ENCODE peak calls at places on chromosomes 16 and 17, in six cellular contexts. One of them, this sample, is unnamed.

GRCh38 chr17:80119271-80119791 is 17.9 kb downstream of the GAA start:
- DNase-seq in H9: peak; percentile 30
- DNase-seq in H1: no peak
- DNase-seq in mesenchymal stem cell: no peak
- DNase-seq in IMR-90: no peak
- DNase-seq in neuronal stem cell: no peak
- DNase-seq in this sample: peak; percentile 43

GRCh38 chr16:77951788-77952187 is 70.6 kb upstream of the CLEC3A start:
- DNase-seq in H9: no peak
- DNase-seq in H1: no peak
- DNase-seq in mesenchymal stem cell: no peak
- DNase-seq in IMR-90: no peak
- DNase-seq in neuronal stem cell: no peak
- DNase-seq in this sample: peak; percentile 81

GRCh38 chr17:19762515-19762961 is 14.4 kb upstream of the ALDH3A1 start:
- DNase-seq in H9: peak; percentile 95
- DNase-seq in H1: peak; percentile 61
- DNase-seq in mesenchymal stem cell: peak; percentile 57
- DNase-seq in IMR-90: peak; percentile 59
- DNase-seq in neuronal stem cell: peak; percentile 52
- DNase-seq in this sample: peak; percentile 51

GRCh38 chr16:79600636-79601091 is at the start of gene MAF:
- DNase-seq in H9: peak; percentile 82
- DNase-seq in H1: peak; percentile 54
- DNase-seq in mesenchymal stem cell: peak; percentile 97
- DNase-seq in IMR-90: peak; percentile 24
- DNase-seq in neuronal stem cell: peak; percentile 87
- DNase-seq in this sample: peak; percentile 89

GRCh38 chr17:1996243-1997145 is 28.6 kb downstream of the RTN4RL1 start:
- DNase-seq in H9: no peak
- DNase-seq in H1: no peak
- DNase-seq in mesenchymal stem cell: no peak
- DNase-seq in IMR-90: no peak
- DNase-seq in neuronal stem cell: no peak
- DNase-seq in this sample: no peak

GRCh38 chr16:24609740-24610420 is 70.5 kb downstream of the RBBP6 start:
- DNase-seq in H9: peak; percentile 60
- DNase-seq in H1: no peak
- DNase-seq in mesenchymal stem cell: peak; percentile 73
- DNase-seq in IMR-90: peak; percentile 31
- DNase-seq in neuronal stem cell: peak; percentile 44
- DNase-seq in this sample: no peak

GRCh38 chr17:2058521-2059124 is 3.7 kb downstream of the HIC1 start:
- DNase-seq in H9: peak; percentile 91
- DNase-seq in H1: no peak
- DNase-seq in mesenchymal stem cell: peak; percentile 48
- DNase-seq in IMR-90: peak; percentile 76
- DNase-seq in neuronal stem cell: no peak
- DNase-seq in this sample: no peak

GRCh38 chr17:31052187-31052889 is 42.4 kb upstream of the NF1 start:
- DNase-seq in H9: peak; percentile 22
- DNase-seq in H1: no peak
- DNase-seq in mesenchymal stem cell: peak; percentile 94
- DNase-seq in IMR-90: peak; percentile 96
- DNase-seq in neuronal stem cell: no peak
- DNase-seq in this sample: peak; percentile 60

GRCh38 chr16:56929639-56930038 is 2.3 kb upstream of the HERPUD1 start:
- DNase-seq in H9: no peak
- DNase-seq in H1: no peak
- DNase-seq in mesenchymal stem cell: no peak
- DNase-seq in IMR-90: no peak
- DNase-seq in neuronal stem cell: no peak
- DNase-seq in this sample: no peak

GRCh38 chr16:66476328-66477027 is 49.4 kb downstream of the BEAN1 start:
- DNase-seq in H9: peak; percentile 76
- DNase-seq in H1: no peak
- DNase-seq in mesenchymal stem cell: peak; percentile 1
- DNase-seq in IMR-90: no peak
- DNase-seq in neuronal stem cell: no peak
- DNase-seq in this sample: peak; percentile 97

GRCh38 chr17:10091051-10091450 is 107.4 kb downstream of the GAS7 start:
- DNase-seq in H9: no peak
- DNase-seq in H1: no peak
- DNase-seq in mesenchymal stem cell: peak; percentile 69
- DNase-seq in IMR-90: no peak
- DNase-seq in neuronal stem cell: no peak
- DNase-seq in this sample: no peak

GRCh38 chr16:12062343-12063003 is 85.9 kb downstream of the SNX29 start:
- DNase-seq in H9: no peak
- DNase-seq in H1: no peak
- DNase-seq in mesenchymal stem cell: peak; percentile 85
- DNase-seq in IMR-90: peak; percentile 72
- DNase-seq in neuronal stem cell: no peak
- DNase-seq in this sample: peak; percentile 55

GRCh38 chr16:21157632-21158031 is 842 bp upstream of the LDAF1 start:
- DNase-seq in H9: no peak
- DNase-seq in H1: no peak
- DNase-seq in mesenchymal stem cell: no peak
- DNase-seq in IMR-90: no peak
- DNase-seq in neuronal stem cell: no peak
- DNase-seq in this sample: no peak

GRCh38 chr16:82954224-82954929 is 327.6 kb downstream of the CDH13 start:
- DNase-seq in H9: no peak
- DNase-seq in H1: no peak
- DNase-seq in mesenchymal stem cell: peak; percentile 36
- DNase-seq in IMR-90: peak; percentile 70
- DNase-seq in neuronal stem cell: no peak
- DNase-seq in this sample: no peak

GRCh38 chr16:73319747-73320146 is 271.8 kb upstream of the ZFHX3 start:
- DNase-seq in H9: no peak
- DNase-seq in H1: no peak
- DNase-seq in mesenchymal stem cell: no peak
- DNase-seq in IMR-90: no peak
- DNase-seq in neuronal stem cell: peak; percentile 23
- DNase-seq in this sample: no peak

GRCh38 chr17:29246638-29247037 is at the start of gene CRYBA1:
- DNase-seq in H9: no peak
- DNase-seq in H1: no peak
- DNase-seq in mesenchymal stem cell: no peak
- DNase-seq in IMR-90: no peak
- DNase-seq in neuronal stem cell: peak; percentile 51
- DNase-seq in this sample: no peak

GRCh38 chr16:57007530-57007929 is 18.2 kb downstream of the NLRC5 start:
- DNase-seq in H9: no peak
- DNase-seq in H1: no peak
- DNase-seq in mesenchymal stem cell: no peak
- DNase-seq in IMR-90: no peak
- DNase-seq in neuronal stem cell: no peak
- DNase-seq in this sample: no peak

DNA sequence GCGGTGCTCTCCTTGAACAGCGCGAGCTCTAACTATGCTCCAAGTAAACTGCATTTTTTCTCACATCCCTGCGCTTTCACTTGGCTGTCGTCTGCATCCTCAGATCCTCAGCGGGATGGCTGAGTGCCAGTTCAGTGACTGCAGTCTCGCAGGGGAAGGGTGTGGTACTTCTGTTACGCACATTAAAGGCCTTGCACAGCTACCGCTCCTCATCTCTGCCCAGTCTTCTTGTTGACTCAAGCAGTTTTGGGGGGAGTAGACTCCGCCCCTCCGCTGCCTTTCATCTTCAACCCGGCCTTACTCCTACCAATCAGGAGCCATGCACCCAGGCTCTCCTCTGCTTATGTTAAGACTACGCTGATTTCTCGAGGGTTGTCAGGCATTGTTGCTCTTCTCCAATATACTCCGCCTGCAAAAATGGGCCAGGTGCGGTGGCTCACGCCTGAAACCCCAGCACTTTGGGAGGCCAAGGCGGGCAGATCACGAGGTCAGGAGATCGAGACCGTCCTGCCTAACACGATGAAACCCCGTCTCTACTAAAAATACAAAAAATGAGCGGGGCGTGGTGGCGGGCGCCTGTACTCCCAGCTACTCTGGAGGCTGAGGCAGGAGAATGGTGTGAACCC is 10.0 kb downstream of the ATP5PD start:
- DNase-seq in H9: peak; percentile 84
- DNase-seq in H1: no peak
- DNase-seq in mesenchymal stem cell: no peak
- DNase-seq in IMR-90: peak; percentile 77
- DNase-seq in neuronal stem cell: no peak
- DNase-seq in this sample: no peak
- H2AK5ac ChIP-seq in H9: no peak overlapping the region
- H2AK5ac ChIP-seq in H1: peak overlapping the region; percentile 59
- H2AK5ac ChIP-seq in mesenchymal stem cell: no peak overlapping the region
- H2AK5ac ChIP-seq in IMR-90: no peak overlapping the region
- H2AK5ac ChIP-seq in neuronal stem cell: no peak overlapping the region
- H2AK5ac ChIP-seq in this sample: no peak overlapping the region

GRCh38 chr16:84840687-84841627 is 21.2 kb downstream of the CRISPLD2 start:
- DNase-seq in H9: no peak
- DNase-seq in H1: no peak
- DNase-seq in mesenchymal stem cell: no peak
- DNase-seq in IMR-90: no peak
- DNase-seq in neuronal stem cell: no peak
- DNase-seq in this sample: no peak
- H3K14ac ChIP-seq in H9: no peak overlapping the region
- H3K14ac ChIP-seq in H1: no peak overlapping the region
- H3K14ac ChIP-seq in mesenchymal stem cell: no peak overlapping the region
- H3K14ac ChIP-seq in IMR-90: peak overlapping the region; percentile 7
- H3K14ac ChIP-seq in neuronal stem cell: no peak overlapping the region
- H3K14ac ChIP-seq in this sample: no peak overlapping the region

GRCh38 chr17:57834146-57834741 is 15.6 kb downstream of the MRPS23 start:
- DNase-seq in H9: peak; percentile 83
- DNase-seq in H1: peak; percentile 15
- DNase-seq in mesenchymal stem cell: no peak
- DNase-seq in IMR-90: no peak
- DNase-seq in neuronal stem cell: no peak
- DNase-seq in this sample: no peak

GRCh38 chr17:57833597-57833939 is 16.3 kb downstream of the MRPS23 start:
- DNase-seq in H9: no peak
- DNase-seq in H1: no peak
- DNase-seq in mesenchymal stem cell: no peak
- DNase-seq in IMR-90: no peak
- DNase-seq in neuronal stem cell: no peak
- DNase-seq in this sample: no peak

GRCh38 chr17:57830880-57831279 is 19.0 kb downstream of the MRPS23 start:
- DNase-seq in H9: no peak
- DNase-seq in H1: no peak
- DNase-seq in mesenchymal stem cell: no peak
- DNase-seq in IMR-90: no peak
- DNase-seq in neuronal stem cell: no peak
- DNase-seq in this sample: no peak

GRCh38 chr17:57832299-57832698 is 17.5 kb downstream of the MRPS23 start:
- DNase-seq in H9: no peak
- DNase-seq in H1: no peak
- DNase-seq in mesenchymal stem cell: no peak
- DNase-seq in IMR-90: no peak
- DNase-seq in neuronal stem cell: no peak
- DNase-seq in this sample: no peak

GRCh38 chr17:57832711-57833596 is 16.9 kb downstream of the MRPS23 start:
- DNase-seq in H9: peak; percentile 80
- DNase-seq in H1: peak; percentile 13
- DNase-seq in mesenchymal stem cell: peak; percentile 88
- DNase-seq in IMR-90: peak; percentile 76
- DNase-seq in neuronal stem cell: peak; percentile 69
- DNase-seq in this sample: peak; percentile 78
- H3K4me1 ChIP-seq in H9: peaks cover 3% of the 10 kb centered on the region
- H3K4me1 ChIP-seq in H1: peaks cover 5% of the 10 kb centered on the region
- H3K4me1 ChIP-seq in mesenchymal stem cell: peaks cover 10% of the 10 kb centered on the region
- H3K4me1 ChIP-seq in IMR-90: peaks cover 2% of the 10 kb centered on the region
- H3K4me1 ChIP-seq in neuronal stem cell: peaks cover 9% of the 10 kb centered on the region
- H3K4me1 ChIP-seq in this sample: peaks cover 2% of the 10 kb centered on the region

GRCh38 chr17:36813357-36813756 is 123.9 kb upstream of the LHX1 start:
- DNase-seq in H9: peak; percentile 72
- DNase-seq in H1: no peak
- DNase-seq in mesenchymal stem cell: no peak
- DNase-seq in IMR-90: no peak
- DNase-seq in neuronal stem cell: no peak
- DNase-seq in this sample: no peak
- H2AK5ac ChIP-seq in H9: no peak overlapping the region
- H2AK5ac ChIP-seq in H1: peak overlapping the region; percentile 29
- H2AK5ac ChIP-seq in mesenchymal stem cell: no peak overlapping the region
- H2AK5ac ChIP-seq in IMR-90: no peak overlapping the region
- H2AK5ac ChIP-seq in neuronal stem cell: peak overlapping the region; percentile 89
- H2AK5ac ChIP-seq in this sample: no peak overlapping the region

DNA sequence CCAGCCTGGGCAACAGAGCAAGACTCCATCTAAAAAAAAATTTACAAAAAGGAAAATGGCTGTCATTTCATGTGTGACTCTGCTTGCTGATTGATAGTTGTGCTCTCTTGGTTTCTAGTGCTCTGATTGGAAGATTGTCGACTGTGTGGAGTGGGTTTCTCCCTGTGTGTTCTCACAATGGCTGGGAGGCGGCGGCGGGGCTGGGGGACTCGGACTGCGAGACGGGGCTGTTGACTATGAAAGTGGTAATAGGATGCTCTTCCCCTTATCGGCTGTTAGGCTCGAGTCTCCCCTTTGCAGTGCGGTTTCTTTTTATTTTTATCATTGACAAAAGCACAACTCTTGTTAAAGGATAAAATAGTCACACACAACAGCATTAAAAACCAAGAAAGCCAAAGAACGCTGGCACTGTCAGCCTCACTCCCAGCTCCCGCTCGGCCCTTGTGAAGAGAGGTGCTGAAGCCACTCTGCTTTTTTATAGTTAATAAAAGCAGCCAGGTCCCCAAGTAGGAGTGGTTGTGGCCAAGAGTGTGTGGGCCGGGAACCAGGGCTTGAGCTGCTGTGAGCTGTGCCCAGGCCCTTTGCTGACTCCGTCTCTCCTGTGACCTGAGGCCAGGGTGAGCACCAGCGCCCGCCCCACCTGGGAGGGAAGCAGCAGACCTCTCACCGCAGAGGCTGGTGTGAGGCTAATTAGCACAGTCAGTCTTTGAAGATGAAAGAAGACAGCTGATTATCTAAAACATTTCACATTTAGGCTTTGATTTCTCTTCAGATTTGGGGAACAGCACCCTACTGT is 36.5 kb downstream of the TBCD start:
- DNase-seq in H9: no peak
- DNase-seq in H1: no peak
- DNase-seq in mesenchymal stem cell: no peak
- DNase-seq in IMR-90: no peak
- DNase-seq in neuronal stem cell: no peak
- DNase-seq in this sample: no peak
- H3K14ac ChIP-seq in H9: no peak overlapping the region
- H3K14ac ChIP-seq in H1: no peak overlapping the region
- H3K14ac ChIP-seq in mesenchymal stem cell: no peak overlapping the region
- H3K14ac ChIP-seq in IMR-90: no peak overlapping the region
- H3K14ac ChIP-seq in neuronal stem cell: no peak overlapping the region
- H3K14ac ChIP-seq in this sample: no peak overlapping the region

GRCh38 chr17:72422204-72422504 is 301.3 kb downstream of the SOX9 start:
- DNase-seq in H9: no peak
- DNase-seq in H1: no peak
- DNase-seq in mesenchymal stem cell: no peak
- DNase-seq in IMR-90: no peak
- DNase-seq in neuronal stem cell: no peak
- DNase-seq in this sample: no peak
- H3K4me1 ChIP-seq in H9: peaks cover 1% of the 10 kb centered on the region
- H3K4me1 ChIP-seq in H1: no peaks in the 10 kb centered on the region
- H3K4me1 ChIP-seq in mesenchymal stem cell: peaks cover 54% of the 10 kb centered on the region
- H3K4me1 ChIP-seq in IMR-90: peaks cover 23% of the 10 kb centered on the region
- H3K4me1 ChIP-seq in neuronal stem cell: peaks cover 5% of the 10 kb centered on the region
- H3K4me1 ChIP-seq in this sample: peaks cover 28% of the 10 kb centered on the region

GRCh38 chr17:57445772-57446472 is 189.6 kb downstream of the MSI2 start:
- DNase-seq in H9: no peak
- DNase-seq in H1: no peak
- DNase-seq in mesenchymal stem cell: no peak
- DNase-seq in IMR-90: no peak
- DNase-seq in neuronal stem cell: no peak
- DNase-seq in this sample: no peak
- H2AK5ac ChIP-seq in H9: no peak overlapping the region
- H2AK5ac ChIP-seq in H1: no peak overlapping the region
- H2AK5ac ChIP-seq in mesenchymal stem cell: no peak overlapping the region
- H2AK5ac ChIP-seq in IMR-90: peak overlapping the region; percentile 80
- H2AK5ac ChIP-seq in neuronal stem cell: no peak overlapping the region
- H2AK5ac ChIP-seq in this sample: peak overlapping the region; percentile 67